ENCODE peak calls at places on chromosome 18, in seven cellular contexts. B is CD8-positive, alpha-beta T cell; U is type B pancreatic cell; M is fibroblast of the aortic adventitia; T is Panc1; A is AG04450; D is left lung. Z is an unnamed sample.
A peak's percentile ranks its signal among the peaks of the same experiment; 100 is the strongest.

GRCh38 chr18:76610933-76611749 is 116.1 kb upstream of the ZNF516 start:
- DNase-seq in D (no peak), B (no peak), U (no peak), M (peak; percentile 65), T (no peak), A (no peak), Z (no peak)

GRCh38 chr18:57833441-57834101 is 30.5 kb upstream of the ATP8B1 start:
- DNase-seq in A (no peak), M (peak; percentile 57), B (no peak), U (no peak), D (no peak), T (no peak), Z (no peak)

GRCh38 chr18:5103286-5103685 is 93.8 kb downstream of the AKAIN1 start:
- DNase-seq in A (no peak), B (no peak), U (no peak), M (no peak), T (no peak), D (no peak), Z (no peak)

GRCh38 chr18:23250893-23251656 is 115.8 kb downstream of the CABLES1 start:
- DNase-seq in T (no peak), A (no peak), M (peak; percentile 78), D (peak; percentile 65), U (no peak), B (no peak), Z (no peak)

GRCh38 chr18:79465392-79465991 is 69.8 kb downstream of the NFATC1 start:
- DNase-seq in D (no peak), U (no peak), B (no peak), T (no peak), A (no peak), M (no peak), Z (peak; percentile 69)

GRCh38 chr18:22346342-22346967 is 71.3 kb downstream of the CTAGE1 start:
- DNase-seq in T (no peak), M (peak; percentile 88), B (peak; percentile 59), U (no peak), A (peak; percentile 43), D (peak; percentile 61), Z (no peak)

GRCh38 chr18:64409511-64409910 is 260.6 kb upstream of the LINC00305 start:
- DNase-seq in D (no peak), A (no peak), T (no peak), U (no peak), M (no peak), B (no peak), Z (no peak)

GRCh38 chr18:62384610-62385097 is 59.5 kb downstream of the TNFRSF11A start:
- DNase-seq in U (no peak), D (no peak), A (no peak), B (no peak), M (peak; percentile 20), T (no peak), Z (no peak)

GRCh38 chr18:63586431-63586830 is 712 bp upstream of the SERPINB13 start:
- DNase-seq in M (no peak), T (no peak), B (no peak), A (no peak), U (no peak), D (no peak), Z (no peak)

GRCh38 chr18:2714140-2714539 is 58.6 kb downstream of the SMCHD1 start:
- DNase-seq in B (no peak), A (no peak), U (no peak), T (no peak), M (no peak), D (no peak), Z (no peak)

GRCh38 chr18:5424903-5425302 is 118.9 kb downstream of the EPB41L3 start:
- DNase-seq in T (no peak), D (no peak), M (peak; percentile 46), U (no peak), B (no peak), A (no peak), Z (no peak)

GRCh38 chr18:72811047-72811446 is 56.7 kb downstream of the NETO1 start:
- DNase-seq in M (no peak), B (no peak), D (no peak), T (no peak), U (no peak), A (no peak), Z (no peak)

GRCh38 chr18:23689031-23689615 is at the start of gene LAMA3:
- DNase-seq in M (peak; percentile 31), U (peak; percentile 72), T (no peak), D (peak; percentile 60), A (no peak), B (peak; percentile 17), Z (no peak)

GRCh38 chr18:67715567-67715966 is 199.0 kb upstream of the DSEL start:
- DNase-seq in T (no peak), B (no peak), A (no peak), M (no peak), D (no peak), U (no peak), Z (no peak)

GRCh38 chr18:67705748-67706147 is 189.2 kb upstream of the DSEL start:
- DNase-seq in T (no peak), A (no peak), U (no peak), M (no peak), D (no peak), B (no peak), Z (no peak)

DNA sequence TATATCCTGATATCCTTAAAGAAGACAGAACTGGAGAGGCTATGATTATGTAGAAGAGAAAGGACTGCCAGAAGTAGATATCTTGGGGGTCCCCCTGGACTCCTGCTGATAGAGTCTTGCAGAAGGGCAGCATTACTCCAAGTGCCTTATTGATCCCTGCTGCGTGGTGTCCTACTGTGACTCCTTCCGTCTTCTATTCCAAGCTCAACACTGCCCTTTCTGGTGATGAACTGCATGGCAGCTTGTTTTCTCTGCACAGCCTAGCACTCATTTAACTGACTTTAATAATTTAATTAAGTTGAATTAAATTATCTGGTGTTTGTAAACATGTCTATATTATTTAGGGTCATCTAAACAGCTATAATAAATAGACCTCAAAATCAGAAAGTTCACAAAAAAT is 194.1 kb upstream of the DSEL start:
- DNase-seq in M (no peak), T (no peak), D (no peak), U (no peak), A (no peak), B (no peak), Z (no peak)
- TF ChIP-seq CTCF in M (peak; percentile 17), T (peak; percentile 22), D (peak; percentile 9), U (peak; percentile 48), A (no peak), B (no peak), Z (no peak)

DNA sequence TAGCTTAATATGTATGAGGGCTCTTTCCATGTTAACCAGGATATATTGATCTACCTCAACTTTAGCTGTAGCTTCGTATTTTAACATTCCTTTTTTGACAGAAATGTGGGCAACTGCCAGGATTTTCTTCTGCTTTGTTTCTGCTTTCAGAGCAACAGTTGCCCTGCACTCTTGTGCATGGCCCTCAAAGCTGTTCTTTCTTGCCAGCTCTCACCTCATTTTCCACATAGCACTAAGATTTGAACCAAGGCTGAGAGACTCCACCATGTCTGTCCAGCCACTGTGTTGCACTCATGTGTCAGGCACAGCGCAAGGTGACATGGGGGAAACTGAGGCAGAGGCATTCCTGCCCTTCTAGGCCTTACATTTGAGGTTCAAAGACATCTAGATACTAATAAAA is 422.8 kb upstream of the RAB12 start:
- DNase-seq in T (no peak), A (no peak), D (no peak), M (no peak), U (no peak), B (no peak), Z (no peak)
- TF ChIP-seq CTCF in T (no peak), A (no peak), D (no peak), M (no peak), U (no peak), B (no peak), Z (no peak)

DNA sequence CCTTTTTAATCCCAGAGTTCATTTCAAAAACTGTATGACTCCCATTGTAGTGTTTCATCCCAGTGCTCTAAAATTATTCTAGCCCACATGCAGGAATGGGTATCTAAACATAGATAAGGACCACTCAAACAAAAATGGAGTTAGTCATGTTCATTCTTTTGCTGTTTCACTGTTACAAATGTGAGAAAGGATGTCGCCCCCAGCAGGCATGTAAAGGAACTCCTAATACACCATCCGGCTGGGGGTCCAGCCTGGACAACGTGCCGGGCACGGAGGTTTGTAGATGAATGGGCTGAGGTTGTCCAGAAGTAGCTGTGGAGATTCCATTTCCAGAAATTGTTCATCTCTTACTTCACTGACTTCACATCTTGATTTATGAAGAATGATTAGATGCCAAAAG is 101.9 kb upstream of the RAB12 start:
- DNase-seq in A (no peak), M (peak; percentile 54), U (no peak), T (no peak), D (no peak), B (no peak), Z (no peak)
- TF ChIP-seq CTCF in A (peak; percentile 27), M (peak; percentile 53), U (peak; percentile 66), T (no peak), D (no peak), B (no peak), Z (no peak)

DNA sequence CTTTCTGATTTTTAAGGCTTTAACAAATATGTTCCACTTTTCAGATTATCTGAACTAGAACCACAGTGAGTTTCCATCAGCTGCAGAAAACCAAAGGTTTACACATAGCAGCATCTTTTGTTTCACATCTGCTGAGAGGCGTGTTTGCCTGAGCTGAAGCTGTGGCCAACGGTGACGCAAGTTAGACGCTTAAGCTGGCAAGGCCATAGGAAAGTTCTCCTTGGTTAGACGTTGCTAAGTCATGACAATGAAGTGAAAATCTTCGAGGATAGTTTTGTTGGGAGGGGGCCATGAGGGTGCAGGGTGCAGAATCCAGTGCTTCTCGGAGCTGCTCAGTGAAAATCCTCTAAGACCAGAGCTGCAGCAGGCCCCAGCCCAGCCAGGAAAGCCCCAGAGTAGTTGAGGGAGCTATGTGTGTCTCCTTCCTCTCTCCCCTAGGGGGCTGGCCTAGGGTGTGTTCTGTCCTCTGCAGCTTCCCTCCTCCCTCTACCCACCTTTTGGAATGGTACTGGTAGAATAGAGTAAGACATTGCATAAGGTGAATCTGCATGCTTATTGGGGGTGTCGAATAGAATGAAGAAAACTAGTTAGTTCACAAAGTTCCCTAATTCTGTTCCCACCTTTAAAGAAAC is 105.4 kb downstream of the FHOD3 start:
- DNase-seq in M (peak; percentile 95), T (no peak), D (peak; percentile 53), B (no peak), U (no peak), A (peak; percentile 30), Z (no peak)
- TF ChIP-seq CTCF in M (peak; percentile 4), T (peak; percentile 3), D (no peak), B (no peak), U (no peak), A (no peak), Z (no peak)

DNA sequence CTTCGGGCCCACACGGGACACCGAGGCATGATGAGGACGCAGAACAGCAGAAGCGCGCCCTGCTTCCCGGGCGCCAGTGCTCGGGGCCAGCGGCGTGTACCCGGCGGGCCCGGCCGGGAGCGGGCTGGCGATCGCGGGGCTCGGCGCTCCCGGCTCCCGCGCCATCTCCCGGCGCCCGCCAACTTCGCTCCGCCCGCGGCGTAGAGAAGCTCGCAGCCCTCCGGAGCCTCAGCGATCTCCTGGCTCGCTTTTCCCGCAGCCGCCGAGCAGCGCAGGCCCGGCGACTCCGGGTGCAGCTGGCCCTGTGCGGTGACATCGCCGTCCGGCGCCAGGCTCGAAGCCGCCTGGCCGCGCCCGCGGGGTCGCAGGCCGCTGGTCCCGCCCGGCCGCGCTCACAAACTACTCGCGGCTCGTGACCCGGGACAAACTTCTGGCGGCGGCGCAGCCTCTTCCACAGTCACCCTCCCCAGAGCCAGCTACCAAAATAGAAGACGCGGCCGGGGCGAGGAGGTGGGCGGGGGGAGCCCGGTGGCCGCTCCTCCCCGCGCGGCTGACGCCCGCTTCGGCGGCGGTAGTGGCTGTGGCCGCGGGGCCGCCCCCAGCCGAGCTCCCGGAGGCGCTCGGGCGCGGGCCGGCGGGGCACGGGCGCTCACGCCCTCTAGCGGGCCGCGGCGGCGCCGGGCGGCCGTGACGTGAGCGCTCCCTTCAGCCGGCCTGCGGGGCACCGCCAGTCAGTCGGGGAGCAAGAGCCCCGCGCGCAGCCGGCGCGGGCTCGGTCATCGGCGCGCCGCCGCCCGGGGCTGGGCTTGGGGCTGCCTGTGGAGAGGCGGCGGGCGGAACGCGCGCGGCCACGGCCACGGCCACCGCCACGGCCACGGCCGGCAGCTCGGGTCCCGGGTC is at the start of gene PTPRM:
- DNase-seq in B (no peak), A (no peak), U (peak; percentile 85), T (no peak), M (peak; percentile 68), D (peak; percentile 84), Z (peak; percentile 21)
- TF ChIP-seq CTCF in B (no peak), A (peak; percentile 29), U (peak; percentile 50), T (peak; percentile 92), M (peak; percentile 39), D (no peak), Z (no peak)

Z was measured in activated B cell treated with CpG ODN at 0.5 μM for 24 hours.